ENCODE peak calls at places on chromosomes 11 and 22, in ten cellular contexts. M is astrocyte of the spinal cord; X is dorsolateral prefrontal cortex; J is activated naive CD8-positive, alpha-beta T cell treated with anti-CD3 and anti-CD28 coated beads, Interleukin-2, amount 50 U/mL, for 24 hours; N is NCI-H1694; V is stimulated activated CD4-positive, alpha-beta T cell treated with anti-CD3 and anti-CD28 coated beads, Interleukin-4, amount 100 ng/mL, for 1 hour; S is AG08395; K is activated T-cell treated with anti-CD3 and anti-CD28 coated beads, Interleukin-2, amount 50 U/mL, for 48 hours; I is neural progenitor cell; P is HFF-Myc. O is an unnamed sample.

GRCh38 chr11:121895919-121896318 is 220.1 kb downstream of the BLID start:
- DNase-seq in M (peak), X (no peak), J (no peak), N (no peak), V (no peak), S (peak), K (no peak), I (no peak), P (no peak), O (no peak)

GRCh38 chr22:45469573-45470383 is 32.9 kb upstream of the FBLN1 start:
- DNase-seq in M (no peak), X (no peak), J (no peak), N (no peak), V (no peak), S (peak), K (no peak), I (no peak), P (peak), O (no peak)

GRCh38 chr11:15824060-15824459 is 532.3 kb downstream of the SOX6 start:
- DNase-seq in M (no peak), X (no peak), J (no peak), N (no peak), V (no peak), S (no peak), K (no peak), I (no peak), P (no peak), O (no peak)

GRCh38 chr11:12979928-12980689 is 29.0 kb upstream of the RASSF10 start:
- DNase-seq in M (no peak), X (no peak), J (no peak), N (no peak), V (no peak), S (no peak), K (no peak), I (no peak), P (no peak), O (no peak)

GRCh38 chr11:44316388-44317240 is 6.7 kb upstream of the ALX4 start:
- DNase-seq in M (no peak), X (no peak), J (no peak), N (no peak), V (no peak), S (peak), K (no peak), I (peak), P (no peak), O (peak)

GRCh38 chr11:122668562-122669090 is 13.1 kb downstream of the UBASH3B start:
- DNase-seq in M (peak), X (no peak), J (no peak), N (no peak), V (no peak), S (peak), K (no peak), I (no peak), P (peak), O (peak)

GRCh38 chr22:31896472-31896871 is 47.9 kb upstream of the YWHAH start:
- DNase-seq in M (no peak), X (no peak), J (no peak), N (no peak), V (no peak), S (no peak), K (no peak), I (no peak), P (no peak), O (no peak)

GRCh38 chr11:96014234-96014633 is 90.3 kb upstream of the MTMR2 start:
- DNase-seq in M (peak), X (no peak), J (no peak), N (no peak), V (peak), S (peak), K (no peak), I (no peak), P (no peak), O (peak)

GRCh38 chr11:124402326-124402922 is 3.6 kb upstream of the OR8B3 start:
- DNase-seq in M (peak), X (peak), J (peak), N (no peak), V (peak), S (peak), K (peak), I (peak), P (peak), O (peak)

GRCh38 chr11:14184548-14184947 is 174.4 kb downstream of the RRAS2 start:
- DNase-seq in M (no peak), X (no peak), J (no peak), N (no peak), V (no peak), S (peak), K (no peak), I (no peak), P (no peak), O (no peak)

GRCh38 chr11:133833101-133833898 is 12.0 kb downstream of the SPATA19 start:
- DNase-seq in M (no peak), X (no peak), J (no peak), N (no peak), V (no peak), S (no peak), K (no peak), I (no peak), P (no peak), O (no peak)

GRCh38 chr11:5719703-5720495 is 16.3 kb upstream of the OR56B1 start:
- DNase-seq in M (peak), X (no peak), J (no peak), N (no peak), V (no peak), S (peak), K (no peak), I (no peak), P (no peak), O (no peak)

GRCh38 chr11:129865701-129866100 is 29.7 kb downstream of the NFRKB start:
- DNase-seq in M (no peak), X (no peak), J (no peak), N (no peak), V (no peak), S (no peak), K (no peak), I (no peak), P (no peak), O (peak)

GRCh38 chr11:17328856-17329490 is 22.6 kb upstream of the NCR3LG1 start:
- DNase-seq in M (no peak), X (no peak), J (no peak), N (no peak), V (no peak), S (no peak), K (no peak), I (peak), P (no peak), O (no peak)

GRCh38 chr11:11975201-11976092 is 33.0 kb downstream of the DKK3 start:
- DNase-seq in M (no peak), X (no peak), J (no peak), N (peak), V (no peak), S (no peak), K (peak), I (no peak), P (no peak), O (no peak)

GRCh38 chr22:40345801-40346177 is 511 bp upstream of the ADSL start:
- DNase-seq in M (no peak), X (no peak), J (peak), N (no peak), V (peak), S (peak), K (peak), I (peak), P (no peak), O (peak)

GRCh38 chr11:34363363-34364084 is 5.7 kb upstream of the ABTB2 start:
- DNase-seq in M (no peak), X (no peak), J (no peak), N (no peak), V (no peak), S (no peak), K (no peak), I (no peak), P (no peak), O (no peak)

GRCh38 chr11:88098289-88098688 is 77.0 kb downstream of the RAB38 start:
- DNase-seq in M (no peak), X (no peak), J (no peak), N (no peak), V (no peak), S (no peak), K (no peak), I (no peak), P (no peak), O (no peak)

GRCh38 chr11:111631666-111632039 is 29.4 kb downstream of the SIK2 start:
- DNase-seq in M (peak), X (no peak), J (no peak), N (no peak), V (no peak), S (peak), K (no peak), I (no peak), P (peak), O (peak)

GRCh38 chr11:116499396-116500001 is 273.3 kb downstream of the BUD13 start:
- DNase-seq in M (peak), X (peak), J (peak), N (no peak), V (peak), S (peak), K (peak), I (peak), P (peak), O (peak)

GRCh38 chr11:62910141-62910882 is 10.9 kb downstream of the CHRM1 start:
- DNase-seq in M (no peak), X (no peak), J (no peak), N (no peak), V (no peak), S (no peak), K (no peak), I (no peak), P (no peak), O (no peak)

GRCh38 chr11:45583981-45584380 is 81.4 kb downstream of the CHST1 start:
- DNase-seq in M (no peak), X (no peak), J (no peak), N (no peak), V (no peak), S (no peak), K (no peak), I (no peak), P (no peak), O (no peak)

GRCh38 chr11:46237248-46238077 is 40.0 kb upstream of the CREB3L1 start:
- DNase-seq in M (peak), X (no peak), J (peak), N (no peak), V (peak), S (peak), K (peak), I (peak), P (peak), O (peak)